ENCODE peak calls at places on chromosomes 11 and 22, in ten cellular contexts. J is NCI-H2171; L is activated naive CD4-positive, alpha-beta T cell treated with anti-CD3 and anti-CD28 coated beads for 36 hours; P is GM12892; M is AG04450; K is AG09309; W is naive thymus-derived CD8-positive, alpha-beta T cell; F is thoracic aorta; D is GM23338; E is activated CD8-positive, alpha-beta memory T cell treated with anti-CD3 and anti-CD28 coated beads for 48 hours. T is an unnamed sample.

GRCh38 chr11:25566298-25567200 is 765.4 kb upstream of the ANO3 start:
- DNase-seq in J (no peak), L (no peak), P (no peak), M (no peak), K (no peak), W (no peak), F (no peak), D (no peak), E (no peak), T (peak)

GRCh38 chr11:3841426-3842304 is 906 bp upstream of the RHOG start:
- DNase-seq in J (peak), L (peak), P (peak), M (peak), K (peak), W (peak), F (peak), D (peak), E (no peak), T (peak)

GRCh38 chr22:26701323-26701722 is 43.9 kb downstream of the MIAT start:
- DNase-seq in J (no peak), L (no peak), P (no peak), M (no peak), K (no peak), W (no peak), F (no peak), D (no peak), E (no peak), T (no peak)

GRCh38 chr11:85765835-85766234 is 45.1 kb downstream of the SYTL2 start:
- DNase-seq in J (no peak), L (no peak), P (no peak), M (no peak), K (no peak), W (no peak), F (no peak), D (no peak), E (no peak), T (no peak)

GRCh38 chr11:119567667-119568582 is 145.0 kb upstream of the THY1 start:
- DNase-seq in J (peak), L (no peak), P (no peak), M (peak), K (peak), W (no peak), F (no peak), D (peak), E (no peak), T (no peak)

GRCh38 chr11:46977038-46977818 is 40.7 kb downstream of the CSTPP1 start:
- DNase-seq in J (no peak), L (no peak), P (no peak), M (no peak), K (no peak), W (no peak), F (no peak), D (peak), E (no peak), T (no peak)

GRCh38 chr11:132858203-132858602 is 674.1 kb downstream of the OPCML start:
- DNase-seq in J (no peak), L (no peak), P (no peak), M (peak), K (no peak), W (no peak), F (no peak), D (peak), E (no peak), T (no peak)

GRCh38 chr22:35580351-35581022 is 36.6 kb downstream of the MB start:
- DNase-seq in J (no peak), L (no peak), P (no peak), M (no peak), K (no peak), W (no peak), F (no peak), D (no peak), E (no peak), T (no peak)

GRCh38 chr22:29917052-29917902 is 34.3 kb downstream of the MTMR3 start:
- DNase-seq in J (no peak), L (no peak), P (no peak), M (no peak), K (no peak), W (no peak), F (no peak), D (peak), E (no peak), T (peak)

GRCh38 chr11:113629562-113629961 is 76.5 kb downstream of the TMPRSS5 start:
- DNase-seq in J (no peak), L (no peak), P (no peak), M (no peak), K (no peak), W (no peak), F (no peak), D (no peak), E (no peak), T (no peak)

GRCh38 chr11:93662177-93662575 is 694 bp downstream of the CEP295 start:
- DNase-seq in J (no peak), L (no peak), P (no peak), M (no peak), K (no peak), W (no peak), F (no peak), D (peak), E (no peak), T (no peak)

GRCh38 chr22:22235564-22235963 is 9.0 kb upstream of the VPREB1 start:
- DNase-seq in J (no peak), L (peak), P (peak), M (no peak), K (no peak), W (no peak), F (no peak), D (peak), E (peak), T (no peak)

GRCh38 chr11:65504671-65505433 is 6.0 kb downstream of the MALAT1 start:
- DNase-seq in J (no peak), L (no peak), P (no peak), M (no peak), K (no peak), W (no peak), F (no peak), D (no peak), E (no peak), T (peak)

GRCh38 chr11:80702264-80702663 is 1261.4 kb upstream of the TENM4 start:
- DNase-seq in J (no peak), L (no peak), P (no peak), M (no peak), K (no peak), W (no peak), F (no peak), D (no peak), E (no peak), T (no peak)

GRCh38 chr22:22663861-22664800 is 19.7 kb downstream of the GGTLC2 start:
- DNase-seq in J (no peak), L (no peak), P (no peak), M (no peak), K (no peak), W (no peak), F (no peak), D (no peak), E (no peak), T (no peak)

GRCh38 chr22:24134090-24134846 is 47.0 kb upstream of the SUSD2 start:
- DNase-seq in J (no peak), L (peak), P (no peak), M (no peak), K (no peak), W (peak), F (no peak), D (peak), E (peak), T (no peak)

GRCh38 chr11:67355794-67356550 is 2.6 kb upstream of the POLD4 start:
- DNase-seq in J (no peak), L (no peak), P (no peak), M (no peak), K (no peak), W (no peak), F (no peak), D (no peak), E (no peak), T (no peak)

GRCh38 chr22:29369460-29369859 is 18.9 kb downstream of the AP1B1 start:
- DNase-seq in J (no peak), L (no peak), P (no peak), M (no peak), K (peak), W (no peak), F (no peak), D (peak), E (no peak), T (peak)

GRCh38 chr22:32044913-32045312 is 1.9 kb downstream of the SLC5A1 start:
- DNase-seq in J (no peak), L (no peak), P (no peak), M (no peak), K (no peak), W (no peak), F (no peak), D (no peak), E (no peak), T (no peak)

GRCh38 chr11:86706341-86707131 is 34.1 kb upstream of the ME3 start:
- DNase-seq in J (no peak), L (no peak), P (no peak), M (no peak), K (no peak), W (no peak), F (no peak), D (no peak), E (no peak), T (no peak)

GRCh38 chr22:35191412-35191811 is 65.9 kb upstream of the HMGXB4 start:
- DNase-seq in J (no peak), L (no peak), P (no peak), M (no peak), K (peak), W (no peak), F (no peak), D (no peak), E (no peak), T (no peak)

GRCh38 chr11:89220684-89221339 is 43.1 kb downstream of the TYR start:
- DNase-seq in J (no peak), L (no peak), P (no peak), M (no peak), K (no peak), W (no peak), F (no peak), D (peak), E (no peak), T (no peak)